ENCODE peak calls at places on chromosomes 12 and 14, in four cellular contexts. D is pancreas, J is adrenal gland, L is psoas muscle. Z is an unnamed sample.
A peak's percentile ranks its signal among the peaks of the same experiment; 100 is the strongest.

GRCh38 chr12:84148335-84148734 is 764.3 kb downstream of the SLC6A15 start:
- DNase-seq in D (no peak), J (no peak), L (no peak), Z (no peak)

GRCh38 chr12:109704371-109705098 is 9.1 kb upstream of the FAM222A start:
- DNase-seq in D (no peak), J (no peak), L (no peak), Z (no peak)

GRCh38 chr14:93939304-93940229 is 12.4 kb downstream of the FAM181A start:
- DNase-seq in D (peak; percentile 87), J (peak; percentile 89), L (peak; percentile 92), Z (peak; percentile 73)

GRCh38 chr12:47270782-47271664 is 191.3 kb upstream of the AMIGO2 start:
- DNase-seq in D (no peak), J (no peak), L (no peak), Z (no peak)

GRCh38 chr12:27524489-27524835 is 456 bp downstream of the PPFIBP1 start:
- DNase-seq in D (no peak), J (no peak), L (no peak), Z (no peak)

GRCh38 chr12:45732250-45732649 is 2.7 kb downstream of the ARID2 start:
- DNase-seq in D (no peak), J (no peak), L (no peak), Z (no peak)

GRCh38 chr12:51307655-51308593 is 16.1 kb downstream of the BIN2 start:
- DNase-seq in D (no peak), J (no peak), L (no peak), Z (no peak)

GRCh38 chr12:21987786-21988185 is 46.6 kb upstream of the ABCC9 start:
- DNase-seq in D (no peak), J (no peak), L (no peak), Z (no peak)

GRCh38 chr12:97921957-97922722 is 459.5 kb downstream of the RMST start:
- DNase-seq in D (no peak), J (no peak), L (no peak), Z (no peak)

GRCh38 chr14:63343878-63344277 is 25.1 kb upstream of the GPHB5 start:
- DNase-seq in D (no peak), J (no peak), L (no peak), Z (no peak)

GRCh38 chr12:47993491-47993890 is 10.8 kb downstream of the COL2A1 start:
- DNase-seq in D (no peak), J (no peak), L (no peak), Z (no peak)

GRCh38 chr12:18578191-18578590 is 159.6 kb downstream of the PLCZ1 start:
- DNase-seq in D (no peak), J (no peak), L (no peak), Z (no peak)

GRCh38 chr12:121911824-121912585 is 6.4 kb upstream of the CFAP251 start:
- DNase-seq in D (no peak), J (no peak), L (no peak), Z (no peak)

GRCh38 chr12:121113057-121113456 is 19.6 kb upstream of the P2RX7 start:
- DNase-seq in D (no peak), J (no peak), L (no peak), Z (no peak)

DNA sequence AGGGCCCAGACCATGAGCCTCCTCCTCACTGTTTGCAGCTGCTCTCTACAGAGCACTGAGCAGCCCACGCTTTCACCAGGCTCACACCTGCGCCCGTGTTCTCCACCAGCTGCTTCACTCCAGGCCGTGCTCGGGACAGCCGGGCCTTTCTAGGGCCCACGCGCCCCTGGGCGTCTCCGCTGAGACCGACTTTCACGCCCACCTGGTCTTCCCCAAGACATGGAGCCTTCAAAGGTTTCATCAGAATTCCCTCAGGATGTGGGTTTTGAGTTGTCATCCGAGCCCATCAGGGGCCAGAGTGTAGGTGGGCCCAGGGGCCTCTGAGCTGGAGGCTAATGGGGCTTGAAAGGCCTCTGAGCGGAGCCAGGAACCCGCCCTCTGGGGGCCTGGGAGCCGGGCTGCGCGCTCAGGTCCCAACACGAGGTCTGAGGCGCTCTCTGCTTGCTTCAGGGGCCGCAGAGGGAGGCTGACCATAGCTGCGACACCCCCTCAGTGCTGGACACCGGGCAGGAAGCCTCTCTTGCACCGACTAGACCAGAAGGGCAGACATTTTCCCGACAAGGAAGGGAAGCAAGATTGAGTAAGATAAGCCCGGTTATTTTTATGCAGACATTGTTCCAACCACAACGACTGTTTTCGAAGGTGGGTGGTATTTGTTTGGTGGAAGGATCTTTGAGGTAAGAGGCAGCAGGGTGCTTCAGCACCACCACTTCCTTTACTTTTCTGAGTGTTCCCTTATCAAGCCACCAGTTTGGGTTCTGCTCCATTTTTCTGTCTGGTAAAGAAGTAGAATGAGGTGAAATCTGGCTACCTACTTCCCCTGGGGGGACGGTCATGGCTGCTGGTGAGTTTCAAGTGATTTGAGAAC is 125.0 kb upstream of the FUT8 start:
- DNase-seq in D (no peak), J (no peak), L (no peak), Z (no peak)
- H3K4me1 ChIP-seq in D (no peaks in the 10 kb centered on the region), J (no peaks in the 10 kb centered on the region), L (no peaks in the 10 kb centered on the region), Z (peaks cover 3% of the 10 kb centered on the region)

GRCh38 chr12:66035289-66035961 is 95.1 kb downstream of the LLPH start:
- DNase-seq in D (no peak), J (no peak), L (no peak), Z (no peak)
- TF ChIP-seq CTCF in D (no peak), J (peak; percentile 22), L (peak; percentile 28), Z (no peak)

GRCh38 chr14:105793836-105794235 is 267.5 kb downstream of the TMEM121 start:
- DNase-seq in D (no peak), J (no peak), L (no peak), Z (no peak)
- H3K4me3 ChIP-seq in D (no peak overlapping the region), J (no peak overlapping the region), L (no peak overlapping the region), Z (no peak overlapping the region)

DNA sequence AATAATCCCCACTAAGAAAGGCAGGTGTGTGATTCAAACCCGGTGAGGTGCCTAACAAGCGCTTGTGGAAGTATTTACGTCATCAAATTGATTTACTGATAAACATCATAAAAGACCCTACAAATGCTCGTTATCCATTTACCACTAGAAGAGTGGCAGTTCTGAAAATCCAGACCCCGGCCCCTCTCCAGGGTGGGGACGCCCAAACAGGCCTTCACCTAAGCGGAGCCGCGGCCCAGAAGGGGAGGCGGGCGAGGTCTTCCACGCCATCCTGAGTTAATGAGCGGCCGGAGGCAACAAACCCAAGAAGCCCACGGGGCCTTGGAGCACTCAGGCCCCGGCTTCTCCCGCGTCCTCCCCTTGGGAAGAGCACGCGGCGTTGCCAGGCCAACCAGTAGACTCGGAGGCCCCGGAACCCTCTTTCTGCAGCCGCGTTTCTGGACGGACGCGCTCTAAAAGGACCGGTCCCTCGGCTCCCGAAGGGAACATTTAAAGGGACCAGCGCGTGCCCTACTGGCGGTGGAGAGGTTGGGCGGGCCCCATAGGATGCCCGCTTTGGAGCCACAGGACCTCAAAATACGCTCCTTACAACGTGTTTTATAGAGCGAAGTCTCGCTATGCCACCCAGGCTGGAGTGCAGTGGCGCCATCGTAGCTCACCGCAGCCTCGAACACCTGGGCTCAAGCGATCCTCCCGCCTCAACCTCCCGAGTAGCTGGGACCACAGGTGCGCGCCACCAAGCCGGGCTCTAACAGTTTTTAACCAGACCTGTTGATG is 3.5 kb downstream of the PTPN21 start:
- DNase-seq in D (peak; percentile 83), J (peak; percentile 92), L (peak; percentile 90), Z (peak; percentile 82)
- H3K4me1 ChIP-seq in D (peaks cover 33% of the 10 kb centered on the region), J (peaks cover 5% of the 10 kb centered on the region), L (peaks cover 37% of the 10 kb centered on the region), Z (peaks cover 3% of the 10 kb centered on the region)

DNA sequence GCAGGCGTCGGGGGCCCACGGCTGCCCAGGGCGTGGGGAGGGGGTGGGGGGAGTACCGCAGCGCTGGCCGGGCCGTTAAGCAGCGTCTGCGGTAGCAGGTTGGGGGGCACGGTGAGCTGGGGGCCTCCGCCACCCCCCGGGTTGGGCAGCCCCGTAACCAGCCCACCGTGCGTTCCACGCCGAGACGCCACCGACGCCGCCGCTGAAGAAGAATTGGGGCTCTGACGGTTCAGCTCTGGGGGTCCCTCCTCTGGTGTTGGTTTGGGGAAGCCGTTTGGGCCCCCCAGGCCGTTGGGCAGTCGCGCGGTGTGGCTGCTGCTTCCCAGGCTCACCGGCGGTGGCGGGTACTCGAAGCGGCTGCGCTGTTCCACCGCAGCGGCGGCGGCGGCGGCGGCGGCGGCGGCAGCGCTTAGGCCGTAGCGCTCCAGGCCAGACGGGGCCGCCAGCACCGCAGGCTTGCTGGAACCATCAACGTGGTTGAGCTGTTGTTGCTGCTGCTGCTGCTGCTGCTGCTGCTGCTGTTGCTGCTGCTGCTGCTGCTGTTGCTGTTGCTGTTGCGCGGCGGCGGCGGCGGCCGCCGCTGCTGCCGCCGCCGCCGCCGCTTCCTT is 1.5 kb downstream of the IRF2BPL start:
- DNase-seq in D (peak; percentile 70), J (peak; percentile 65), L (peak; percentile 82), Z (peak; percentile 33)
- TF ChIP-seq CTCF in D (no peak), J (peak; percentile 12), L (no peak), Z (no peak)

DNA sequence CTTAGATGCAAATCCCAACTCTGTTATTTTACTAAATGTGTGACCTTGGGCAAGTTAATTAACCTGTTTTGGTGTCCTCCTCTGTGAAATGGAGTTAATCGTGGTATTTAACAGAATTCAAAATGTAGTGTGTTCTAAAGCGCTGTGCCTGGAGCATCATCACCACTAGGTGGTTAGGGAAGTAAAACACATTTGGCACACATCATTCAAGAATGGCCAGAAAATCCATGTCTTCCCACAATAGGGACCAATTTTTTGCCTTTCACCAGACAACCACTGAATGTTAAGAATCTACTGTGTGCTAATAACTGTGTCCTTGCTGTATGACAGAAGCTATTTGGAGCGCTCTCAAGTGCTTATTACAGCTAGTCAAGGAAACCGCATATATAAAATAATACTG is 133.4 kb downstream of the MON2 start:
- DNase-seq in D (no peak), J (no peak), L (no peak), Z (no peak)
- H3K4me3 ChIP-seq in D (no peak overlapping the region), J (no peak overlapping the region), L (no peak overlapping the region), Z (no peak overlapping the region)

GRCh38 chr12:117090816-117091711 is 8.2 kb downstream of the TESC start:
- DNase-seq in D (peak; percentile 83), J (no peak), L (no peak), Z (peak; percentile 25)
- H3K4me1 ChIP-seq in D (peaks cover 72% of the 10 kb centered on the region), J (no peaks in the 10 kb centered on the region), L (no peaks in the 10 kb centered on the region), Z (no peaks in the 10 kb centered on the region)

GRCh38 chr14:43894534-43894933 is 612.5 kb downstream of the FSCB start:
- DNase-seq in D (no peak), J (no peak), L (no peak), Z (no peak)
- TF ChIP-seq CTCF in D (peak; percentile 36), J (no peak), L (peak; percentile 6), Z (no peak)

Z was measured in ovary.